ENCODE peak calls at places on chromosomes 16 and 17, in seven cellular contexts. One of them, this sample, is unnamed.

GRCh38 chr16:73527191-73527590 is 479.3 kb upstream of the ZFHX3 start:
- DNase-seq in mesendoderm: no peak
- DNase-seq in IMR-90: peak; percentile 1
- DNase-seq in H9: no peak
- DNase-seq in mesenchymal stem cell: no peak
- DNase-seq in H1: no peak
- DNase-seq in trophoblast cell: peak; percentile 15
- DNase-seq in this sample: no peak

GRCh38 chr17:62663304-62663703 is 35.8 kb downstream of the MRC2 start:
- DNase-seq in mesendoderm: no peak
- DNase-seq in IMR-90: no peak
- DNase-seq in H9: no peak
- DNase-seq in mesenchymal stem cell: no peak
- DNase-seq in H1: no peak
- DNase-seq in trophoblast cell: no peak
- DNase-seq in this sample: no peak

GRCh38 chr16:73663720-73664119 is 615.8 kb upstream of the ZFHX3 start:
- DNase-seq in mesendoderm: no peak
- DNase-seq in IMR-90: no peak
- DNase-seq in H9: no peak
- DNase-seq in mesenchymal stem cell: no peak
- DNase-seq in H1: no peak
- DNase-seq in trophoblast cell: no peak
- DNase-seq in this sample: no peak

GRCh38 chr17:47231866-47232265 is 21.8 kb upstream of the ITGB3 start:
- DNase-seq in mesendoderm: no peak
- DNase-seq in IMR-90: no peak
- DNase-seq in H9: no peak
- DNase-seq in mesenchymal stem cell: no peak
- DNase-seq in H1: no peak
- DNase-seq in trophoblast cell: no peak
- DNase-seq in this sample: no peak

GRCh38 chr17:416293-417206 is 63.9 kb upstream of the RPH3AL start:
- DNase-seq in mesendoderm: peak; percentile 33
- DNase-seq in IMR-90: no peak
- DNase-seq in H9: no peak
- DNase-seq in mesenchymal stem cell: no peak
- DNase-seq in H1: no peak
- DNase-seq in trophoblast cell: no peak
- DNase-seq in this sample: no peak

GRCh38 chr17:14442798-14443553 is 142.1 kb downstream of the HS3ST3B1 start:
- DNase-seq in mesendoderm: no peak
- DNase-seq in IMR-90: peak; percentile 58
- DNase-seq in H9: no peak
- DNase-seq in mesenchymal stem cell: peak; percentile 45
- DNase-seq in H1: no peak
- DNase-seq in trophoblast cell: no peak
- DNase-seq in this sample: no peak

GRCh38 chr17:4590981-4591453 is 6.7 kb downstream of the SMTNL2 start:
- DNase-seq in mesendoderm: no peak
- DNase-seq in IMR-90: no peak
- DNase-seq in H9: no peak
- DNase-seq in mesenchymal stem cell: no peak
- DNase-seq in H1: no peak
- DNase-seq in trophoblast cell: no peak
- DNase-seq in this sample: no peak

GRCh38 chr16:56643080-56643778 is 4.8 kb downstream of the MT1A start:
- DNase-seq in mesendoderm: peak; percentile 52
- DNase-seq in IMR-90: no peak
- DNase-seq in H9: peak; percentile 79
- DNase-seq in mesenchymal stem cell: no peak
- DNase-seq in H1: no peak
- DNase-seq in trophoblast cell: peak; percentile 83
- DNase-seq in this sample: no peak

GRCh38 chr17:80192268-80192667 is 22.4 kb downstream of the CARD14 start:
- DNase-seq in mesendoderm: no peak
- DNase-seq in IMR-90: no peak
- DNase-seq in H9: peak; percentile 34
- DNase-seq in mesenchymal stem cell: no peak
- DNase-seq in H1: no peak
- DNase-seq in trophoblast cell: no peak
- DNase-seq in this sample: no peak

GRCh38 chr17:6079155-6079554 is 9.0 kb downstream of the WSCD1 start:
- DNase-seq in mesendoderm: no peak
- DNase-seq in IMR-90: no peak
- DNase-seq in H9: no peak
- DNase-seq in mesenchymal stem cell: no peak
- DNase-seq in H1: no peak
- DNase-seq in trophoblast cell: no peak
- DNase-seq in this sample: no peak

GRCh38 chr17:77722366-77722765 is 236.1 kb upstream of the TNRC6C start:
- DNase-seq in mesendoderm: no peak
- DNase-seq in IMR-90: no peak
- DNase-seq in H9: peak; percentile 21
- DNase-seq in mesenchymal stem cell: no peak
- DNase-seq in H1: no peak
- DNase-seq in trophoblast cell: no peak
- DNase-seq in this sample: no peak

GRCh38 chr17:39916918-39917317 is 1.5 kb downstream of the GSDMB start:
- DNase-seq in mesendoderm: peak; percentile 31
- DNase-seq in IMR-90: peak; percentile 26
- DNase-seq in H9: no peak
- DNase-seq in mesenchymal stem cell: peak; percentile 8
- DNase-seq in H1: no peak
- DNase-seq in trophoblast cell: no peak
- DNase-seq in this sample: no peak

GRCh38 chr17:57628421-57628820 is 116.7 kb downstream of the CCDC182 start:
- DNase-seq in mesendoderm: no peak
- DNase-seq in IMR-90: no peak
- DNase-seq in H9: no peak
- DNase-seq in mesenchymal stem cell: no peak
- DNase-seq in H1: no peak
- DNase-seq in trophoblast cell: no peak
- DNase-seq in this sample: no peak

GRCh38 chr17:62064791-62065563 is at the start of gene MED13:
- DNase-seq in mesendoderm: peak; percentile 59
- DNase-seq in IMR-90: peak; percentile 19
- DNase-seq in H9: peak; percentile 59
- DNase-seq in mesenchymal stem cell: peak; percentile 62
- DNase-seq in H1: no peak
- DNase-seq in trophoblast cell: peak; percentile 59
- DNase-seq in this sample: peak; percentile 33

GRCh38 chr16:67161595-67162058 is 1.9 kb downstream of the FBXL8 start:
- DNase-seq in mesendoderm: peak; percentile 34
- DNase-seq in IMR-90: no peak
- DNase-seq in H9: peak; percentile 66
- DNase-seq in mesenchymal stem cell: no peak
- DNase-seq in H1: no peak
- DNase-seq in trophoblast cell: no peak
- DNase-seq in this sample: no peak

GRCh38 chr17:57489321-57489720 is 233.0 kb downstream of the MSI2 start:
- DNase-seq in mesendoderm: no peak
- DNase-seq in IMR-90: no peak
- DNase-seq in H9: no peak
- DNase-seq in mesenchymal stem cell: no peak
- DNase-seq in H1: no peak
- DNase-seq in trophoblast cell: no peak
- DNase-seq in this sample: no peak

GRCh38 chr17:22203208-22203715 is 510.9 kb downstream of the KCNJ18 start:
- DNase-seq in mesendoderm: no peak
- DNase-seq in IMR-90: no peak
- DNase-seq in H9: no peak
- DNase-seq in mesenchymal stem cell: no peak
- DNase-seq in H1: no peak
- DNase-seq in trophoblast cell: no peak
- DNase-seq in this sample: no peak

GRCh38 chr17:27407916-27408846 is 48.1 kb upstream of the KSR1 start:
- DNase-seq in mesendoderm: peak; percentile 26
- DNase-seq in IMR-90: peak; percentile 51
- DNase-seq in H9: no peak
- DNase-seq in mesenchymal stem cell: peak; percentile 60
- DNase-seq in H1: no peak
- DNase-seq in trophoblast cell: peak; percentile 5
- DNase-seq in this sample: no peak

GRCh38 chr16:31064882-31065461 is 9.1 kb downstream of the ZNF668 start:
- DNase-seq in mesendoderm: no peak
- DNase-seq in IMR-90: peak; percentile 97
- DNase-seq in H9: no peak
- DNase-seq in mesenchymal stem cell: peak; percentile 93
- DNase-seq in H1: no peak
- DNase-seq in trophoblast cell: peak; percentile 95
- DNase-seq in this sample: no peak

GRCh38 chr17:4033751-4034251 is 69.6 kb upstream of the ATP2A3 start:
- DNase-seq in mesendoderm: no peak
- DNase-seq in IMR-90: no peak
- DNase-seq in H9: no peak
- DNase-seq in mesenchymal stem cell: no peak
- DNase-seq in H1: no peak
- DNase-seq in trophoblast cell: no peak
- DNase-seq in this sample: no peak

GRCh38 chr16:61182416-61182815 is 853.8 kb downstream of the CDH8 start:
- DNase-seq in mesendoderm: peak; percentile 4
- DNase-seq in IMR-90: no peak
- DNase-seq in H9: no peak
- DNase-seq in mesenchymal stem cell: no peak
- DNase-seq in H1: no peak
- DNase-seq in trophoblast cell: no peak
- DNase-seq in this sample: no peak
- H3K23ac ChIP-seq in mesendoderm: no peak overlapping the region
- H3K23ac ChIP-seq in IMR-90: no peak overlapping the region
- H3K23ac ChIP-seq in H9: no peak overlapping the region
- H3K23ac ChIP-seq in mesenchymal stem cell: no peak overlapping the region
- H3K23ac ChIP-seq in H1: no peak overlapping the region
- H3K23ac ChIP-seq in trophoblast cell: no peak overlapping the region
- H3K23ac ChIP-seq in this sample: no peak overlapping the region

GRCh38 chr16:25114121-25114520 is 2.6 kb downstream of the LCMT1 start:
- DNase-seq in mesendoderm: no peak
- DNase-seq in IMR-90: no peak
- DNase-seq in H9: no peak
- DNase-seq in mesenchymal stem cell: no peak
- DNase-seq in H1: no peak
- DNase-seq in trophoblast cell: no peak
- DNase-seq in this sample: no peak

GRCh38 chr16:25124503-25124902 is 13.0 kb downstream of the LCMT1 start:
- DNase-seq in mesendoderm: peak; percentile 50
- DNase-seq in IMR-90: no peak
- DNase-seq in H9: no peak
- DNase-seq in mesenchymal stem cell: no peak
- DNase-seq in H1: no peak
- DNase-seq in trophoblast cell: peak; percentile 45
- DNase-seq in this sample: no peak

GRCh38 chr16:25121824-25122600 is 10.5 kb downstream of the LCMT1 start:
- DNase-seq in mesendoderm: no peak
- DNase-seq in IMR-90: no peak
- DNase-seq in H9: no peak
- DNase-seq in mesenchymal stem cell: no peak
- DNase-seq in H1: no peak
- DNase-seq in trophoblast cell: no peak
- DNase-seq in this sample: no peak

DNA sequence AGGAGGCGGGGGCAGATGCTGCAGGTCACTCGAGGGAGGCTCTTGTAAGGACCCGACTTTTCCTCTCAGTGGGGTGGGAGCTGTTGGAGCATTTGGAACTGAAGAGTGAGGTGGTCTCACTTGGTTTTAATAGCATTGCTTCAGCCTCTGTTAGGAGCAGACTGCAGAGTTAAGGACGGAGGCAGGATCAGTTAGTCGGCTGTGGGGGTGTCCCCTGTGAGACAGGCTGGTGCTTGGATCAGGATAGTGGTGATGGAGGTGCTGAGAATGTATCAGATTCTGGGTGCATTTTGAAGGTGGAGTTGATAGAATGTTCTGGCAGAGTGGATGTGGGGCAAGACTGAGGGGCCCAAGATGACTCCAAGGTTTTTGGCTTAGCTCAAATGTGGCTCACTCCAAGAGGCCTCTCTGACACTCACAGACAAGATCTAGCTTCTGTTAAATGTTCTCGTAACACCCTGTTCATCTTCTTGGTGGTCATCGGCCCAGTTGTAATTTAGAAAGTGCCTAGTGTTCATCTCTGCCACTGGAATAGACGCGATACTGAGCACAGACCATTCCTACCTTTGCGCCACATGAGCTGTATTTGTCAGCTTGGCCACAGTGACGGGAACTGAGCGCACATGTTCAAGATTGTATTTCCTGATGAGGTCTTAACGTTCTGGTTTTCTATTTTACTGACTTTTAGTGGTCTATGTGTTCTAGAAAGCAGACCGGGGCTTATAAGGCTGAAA is 7.5 kb downstream of the LCMT1 start:
- DNase-seq in mesendoderm: no peak
- DNase-seq in IMR-90: no peak
- DNase-seq in H9: no peak
- DNase-seq in mesenchymal stem cell: no peak
- DNase-seq in H1: no peak
- DNase-seq in trophoblast cell: no peak
- DNase-seq in this sample: no peak
- H2BK120ac ChIP-seq in mesendoderm: no peak overlapping the region
- H2BK120ac ChIP-seq in IMR-90: no peak overlapping the region
- H2BK120ac ChIP-seq in H9: no peak overlapping the region
- H2BK120ac ChIP-seq in mesenchymal stem cell: no peak overlapping the region
- H2BK120ac ChIP-seq in H1: no peak overlapping the region
- H2BK120ac ChIP-seq in trophoblast cell: peak overlapping the region; percentile 3
- H2BK120ac ChIP-seq in this sample: no peak overlapping the region

GRCh38 chr16:87828071-87828971 is 41.0 kb downstream of the SLC7A5 start:
- DNase-seq in mesendoderm: no peak
- DNase-seq in IMR-90: no peak
- DNase-seq in H9: no peak
- DNase-seq in mesenchymal stem cell: no peak
- DNase-seq in H1: no peak
- DNase-seq in trophoblast cell: peak; percentile 57
- DNase-seq in this sample: no peak

GRCh38 chr16:87830673-87831420 is 38.5 kb downstream of the SLC7A5 start:
- DNase-seq in mesendoderm: no peak
- DNase-seq in IMR-90: no peak
- DNase-seq in H9: no peak
- DNase-seq in mesenchymal stem cell: no peak
- DNase-seq in H1: no peak
- DNase-seq in trophoblast cell: no peak
- DNase-seq in this sample: no peak

GRCh38 chr16:87829123-87829980 is 40.0 kb downstream of the SLC7A5 start:
- DNase-seq in mesendoderm: no peak
- DNase-seq in IMR-90: no peak
- DNase-seq in H9: no peak
- DNase-seq in mesenchymal stem cell: no peak
- DNase-seq in H1: no peak
- DNase-seq in trophoblast cell: no peak
- DNase-seq in this sample: no peak

GRCh38 chr16:87831421-87832136 is 37.7 kb downstream of the SLC7A5 start:
- DNase-seq in mesendoderm: no peak
- DNase-seq in IMR-90: no peak
- DNase-seq in H9: no peak
- DNase-seq in mesenchymal stem cell: no peak
- DNase-seq in H1: no peak
- DNase-seq in trophoblast cell: no peak
- DNase-seq in this sample: no peak

GRCh38 chr16:87829988-87830672 is 39.2 kb downstream of the SLC7A5 start:
- DNase-seq in mesendoderm: no peak
- DNase-seq in IMR-90: no peak
- DNase-seq in H9: no peak
- DNase-seq in mesenchymal stem cell: no peak
- DNase-seq in H1: no peak
- DNase-seq in trophoblast cell: no peak
- DNase-seq in this sample: no peak
- H2BK5ac ChIP-seq in mesendoderm: no peak overlapping the region
- H2BK5ac ChIP-seq in IMR-90: no peak overlapping the region
- H2BK5ac ChIP-seq in H9: no peak overlapping the region
- H2BK5ac ChIP-seq in mesenchymal stem cell: no peak overlapping the region
- H2BK5ac ChIP-seq in H1: peak overlapping the region; percentile 4
- H2BK5ac ChIP-seq in trophoblast cell: no peak overlapping the region
- H2BK5ac ChIP-seq in this sample: peak overlapping the region; percentile 93

GRCh38 chr16:72202014-72202413 is 30.1 kb upstream of the PMFBP1 start:
- DNase-seq in mesendoderm: no peak
- DNase-seq in IMR-90: no peak
- DNase-seq in H9: no peak
- DNase-seq in mesenchymal stem cell: no peak
- DNase-seq in H1: no peak
- DNase-seq in trophoblast cell: no peak
- DNase-seq in this sample: no peak
- H3K23ac ChIP-seq in mesendoderm: no peak overlapping the region
- H3K23ac ChIP-seq in IMR-90: no peak overlapping the region
- H3K23ac ChIP-seq in H9: no peak overlapping the region
- H3K23ac ChIP-seq in mesenchymal stem cell: no peak overlapping the region
- H3K23ac ChIP-seq in H1: no peak overlapping the region
- H3K23ac ChIP-seq in trophoblast cell: no peak overlapping the region
- H3K23ac ChIP-seq in this sample: no peak overlapping the region